ENCODE peak calls at places on chromosomes 12 and 14, in four cellular contexts. One of them, this sample, is unnamed.

GRCh38 chr14:91873476-91874265 is 6.3 kb upstream of the TC2N start:
- DNase-seq in neural crest cell: no peak
- DNase-seq in lower leg skin: no peak
- DNase-seq in Calu3: peak; percentile 48
- DNase-seq in this sample: no peak

GRCh38 chr14:32565256-32565655 is 236.2 kb downstream of the AKAP6 start:
- DNase-seq in neural crest cell: no peak
- DNase-seq in lower leg skin: no peak
- DNase-seq in Calu3: no peak
- DNase-seq in this sample: no peak

GRCh38 chr12:4301932-4302501 is 19.0 kb upstream of the TIGAR start:
- DNase-seq in Calu3: no peak
- DNase-seq in neural crest cell: no peak
- DNase-seq in lower leg skin: no peak
- DNase-seq in this sample: no peak

GRCh38 chr14:61461808-61462275 is 140.5 kb downstream of the PRKCH start:
- DNase-seq in lower leg skin: no peak
- DNase-seq in Calu3: peak; percentile 50
- DNase-seq in neural crest cell: peak; percentile 57
- DNase-seq in this sample: no peak

GRCh38 chr12:53324779-53325538 is 3.5 kb upstream of the AAAS start:
- DNase-seq in Calu3: peak; percentile 87
- DNase-seq in neural crest cell: peak; percentile 83
- DNase-seq in lower leg skin: peak; percentile 98
- DNase-seq in this sample: no peak

GRCh38 chr14:75783602-75784313 is 122.7 kb downstream of the TTLL5 start:
- DNase-seq in lower leg skin: no peak
- DNase-seq in neural crest cell: no peak
- DNase-seq in Calu3: no peak
- DNase-seq in this sample: no peak

GRCh38 chr14:85241022-85241880 is 288.7 kb upstream of the FLRT2 start:
- DNase-seq in Calu3: no peak
- DNase-seq in lower leg skin: no peak
- DNase-seq in neural crest cell: no peak
- DNase-seq in this sample: no peak

GRCh38 chr14:87899228-87899627 is 93.8 kb downstream of the GALC start:
- DNase-seq in Calu3: no peak
- DNase-seq in lower leg skin: no peak
- DNase-seq in neural crest cell: no peak
- DNase-seq in this sample: no peak

GRCh38 chr14:61589691-61590521 is 105.4 kb upstream of the HIF1A start:
- DNase-seq in neural crest cell: no peak
- DNase-seq in Calu3: no peak
- DNase-seq in lower leg skin: no peak
- DNase-seq in this sample: no peak

GRCh38 chr14:93032301-93032929 is 83.3 kb downstream of the ITPK1 start:
- DNase-seq in neural crest cell: no peak
- DNase-seq in Calu3: peak; percentile 54
- DNase-seq in lower leg skin: no peak
- DNase-seq in this sample: no peak

GRCh38 chr12:1006255-1006654 is 15.2 kb downstream of the ERC1 start:
- DNase-seq in neural crest cell: no peak
- DNase-seq in lower leg skin: no peak
- DNase-seq in Calu3: no peak
- DNase-seq in this sample: no peak

GRCh38 chr12:86193931-86194330 is 62.3 kb downstream of the MGAT4C start:
- DNase-seq in lower leg skin: no peak
- DNase-seq in neural crest cell: no peak
- DNase-seq in Calu3: no peak
- DNase-seq in this sample: no peak

GRCh38 chr12:26936559-26937442 is 980 bp downstream of the INTS13 start:
- DNase-seq in Calu3: no peak
- DNase-seq in lower leg skin: no peak
- DNase-seq in neural crest cell: no peak
- DNase-seq in this sample: no peak

DNA sequence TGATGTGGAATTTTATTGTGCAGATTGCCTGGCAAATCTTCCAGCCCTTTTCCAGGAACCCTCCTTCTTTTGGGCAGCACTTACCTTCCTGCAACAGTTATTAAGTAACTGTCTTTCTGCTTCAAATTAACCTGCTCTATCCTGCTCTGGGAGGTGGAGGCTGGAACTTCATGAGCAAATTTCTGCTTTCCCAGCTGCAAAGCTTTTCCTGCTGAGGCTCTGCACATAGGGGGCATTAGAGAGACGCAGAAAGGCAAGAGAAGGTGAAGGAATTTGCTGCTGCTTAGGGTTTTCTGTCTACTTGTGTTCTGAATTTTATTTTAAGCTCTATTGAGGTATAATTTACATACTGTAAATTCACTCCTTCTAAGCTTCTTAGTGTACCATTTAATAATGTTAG is 259.2 kb downstream of the PCNX1 start:
- DNase-seq in neural crest cell: no peak
- DNase-seq in Calu3: no peak
- DNase-seq in lower leg skin: no peak
- DNase-seq in this sample: no peak
- TF ChIP-seq CTCF in neural crest cell: peak; percentile 50
- TF ChIP-seq CTCF in Calu3: no peak
- TF ChIP-seq CTCF in lower leg skin: no peak
- TF ChIP-seq CTCF in this sample: peak; percentile 78

GRCh38 chr12:116140559-116140958 is 136.9 kb downstream of the MED13L start:
- DNase-seq in lower leg skin: no peak
- DNase-seq in Calu3: no peak
- DNase-seq in neural crest cell: no peak
- DNase-seq in this sample: no peak

GRCh38 chr12:116141833-116142162 is 135.7 kb downstream of the MED13L start:
- DNase-seq in Calu3: no peak
- DNase-seq in neural crest cell: no peak
- DNase-seq in lower leg skin: no peak
- DNase-seq in this sample: no peak

GRCh38 chr12:116138781-116139180 is 138.7 kb downstream of the MED13L start:
- DNase-seq in Calu3: no peak
- DNase-seq in neural crest cell: no peak
- DNase-seq in lower leg skin: no peak
- DNase-seq in this sample: no peak

GRCh38 chr12:116142936-116143882 is 134.3 kb downstream of the MED13L start:
- DNase-seq in lower leg skin: no peak
- DNase-seq in neural crest cell: no peak
- DNase-seq in Calu3: no peak
- DNase-seq in this sample: no peak

GRCh38 chr12:116141110-116141832 is 136.2 kb downstream of the MED13L start:
- DNase-seq in Calu3: no peak
- DNase-seq in lower leg skin: no peak
- DNase-seq in neural crest cell: no peak
- DNase-seq in this sample: no peak
- TF ChIP-seq CTCF in Calu3: no peak
- TF ChIP-seq CTCF in lower leg skin: no peak
- TF ChIP-seq CTCF in neural crest cell: no peak
- TF ChIP-seq CTCF in this sample: peak; percentile 79

GRCh38 chr12:124898200-124898950 is 16.1 kb downstream of the UBC start:
- DNase-seq in neural crest cell: no peak
- DNase-seq in Calu3: peak; percentile 82
- DNase-seq in lower leg skin: no peak
- DNase-seq in this sample: no peak
- TF ChIP-seq CTCF in neural crest cell: peak; percentile 41
- TF ChIP-seq CTCF in Calu3: peak; percentile 74
- TF ChIP-seq CTCF in lower leg skin: no peak
- TF ChIP-seq CTCF in this sample: peak; percentile 69

DNA sequence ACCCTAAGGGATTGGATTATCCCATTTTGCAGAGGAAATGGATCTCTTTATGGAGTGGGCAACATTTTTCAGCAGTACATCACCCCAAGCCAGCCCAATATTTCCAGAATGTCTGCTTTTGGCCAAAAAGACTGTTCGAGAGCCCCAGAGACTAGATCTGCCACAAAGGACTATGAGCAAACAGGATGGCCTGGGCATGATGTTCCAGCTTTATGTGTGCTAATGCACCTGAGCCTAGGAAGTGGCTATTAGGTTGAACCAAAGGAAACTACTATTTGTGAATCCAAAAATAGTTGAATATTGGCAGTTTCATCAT is 14.8 kb upstream of the PNMA1 start:
- DNase-seq in neural crest cell: no peak
- DNase-seq in lower leg skin: no peak
- DNase-seq in Calu3: no peak
- DNase-seq in this sample: no peak
- TF ChIP-seq CTCF in neural crest cell: no peak
- TF ChIP-seq CTCF in lower leg skin: no peak
- TF ChIP-seq CTCF in Calu3: no peak
- TF ChIP-seq CTCF in this sample: peak; percentile 27

DNA sequence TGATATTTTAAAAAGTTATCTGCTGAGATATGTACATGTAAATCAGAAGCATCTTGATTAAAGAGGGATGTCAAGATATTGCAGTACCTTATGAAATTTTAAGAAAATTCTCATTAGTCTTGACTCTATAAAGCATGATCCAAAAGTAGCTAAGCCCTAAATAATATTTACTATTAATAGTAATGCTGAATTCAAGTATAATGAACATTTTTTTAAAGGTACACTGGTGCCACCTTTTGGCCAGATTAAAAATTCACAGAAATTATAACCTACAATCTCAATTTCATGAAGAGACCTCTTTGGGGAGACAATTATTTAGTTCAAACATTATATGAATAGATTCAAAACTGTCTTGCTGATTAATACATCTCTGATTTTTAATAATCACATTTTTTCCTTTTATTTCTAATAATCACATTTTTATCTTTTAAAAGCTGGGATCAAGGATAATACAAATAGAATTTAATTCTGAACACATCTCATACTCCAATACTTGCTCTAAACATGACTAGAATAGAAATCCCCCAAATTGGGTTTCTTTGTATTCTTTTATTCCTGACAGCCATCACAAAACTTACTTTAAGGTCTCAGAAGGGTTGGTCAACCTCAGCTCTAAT is 13.4 kb downstream of the AKAP5 start:
- DNase-seq in Calu3: peak; percentile 9
- DNase-seq in neural crest cell: no peak
- DNase-seq in lower leg skin: no peak
- DNase-seq in this sample: no peak
- TF ChIP-seq CTCF in Calu3: peak; percentile 17
- TF ChIP-seq CTCF in neural crest cell: peak; percentile 67
- TF ChIP-seq CTCF in lower leg skin: no peak
- TF ChIP-seq CTCF in this sample: peak; percentile 87

GRCh38 chr12:49018282-49019119 is at the start of gene PRKAG1:
- DNase-seq in Calu3: peak; percentile 92
- DNase-seq in lower leg skin: peak; percentile 99
- DNase-seq in neural crest cell: peak; percentile 89
- DNase-seq in this sample: peak; percentile 98

GRCh38 chr12:49013403-49013802 is 5.2 kb downstream of the PRKAG1 start:
- DNase-seq in neural crest cell: no peak
- DNase-seq in lower leg skin: no peak
- DNase-seq in Calu3: no peak
- DNase-seq in this sample: no peak

GRCh38 chr12:49012739-49013138 is 5.8 kb downstream of the PRKAG1 start:
- DNase-seq in lower leg skin: no peak
- DNase-seq in neural crest cell: no peak
- DNase-seq in Calu3: no peak
- DNase-seq in this sample: no peak

GRCh38 chr12:49017764-49018281 is 753 bp downstream of the PRKAG1 start:
- DNase-seq in lower leg skin: peak; percentile 89
- DNase-seq in neural crest cell: no peak
- DNase-seq in Calu3: peak; percentile 10
- DNase-seq in this sample: no peak

GRCh38 chr12:49014547-49014946 is 4.0 kb downstream of the PRKAG1 start:
- DNase-seq in neural crest cell: no peak
- DNase-seq in lower leg skin: no peak
- DNase-seq in Calu3: no peak
- DNase-seq in this sample: no peak
- TF ChIP-seq CTCF in neural crest cell: no peak
- TF ChIP-seq CTCF in lower leg skin: no peak
- TF ChIP-seq CTCF in Calu3: no peak
- TF ChIP-seq CTCF in this sample: peak; percentile 66

GRCh38 chr12:23132357-23132756 is 507.4 kb downstream of the ETNK1 start:
- DNase-seq in Calu3: no peak
- DNase-seq in lower leg skin: no peak
- DNase-seq in neural crest cell: no peak
- DNase-seq in this sample: no peak

GRCh38 chr12:23127701-23128100 is 502.7 kb downstream of the ETNK1 start:
- DNase-seq in neural crest cell: no peak
- DNase-seq in lower leg skin: no peak
- DNase-seq in Calu3: no peak
- DNase-seq in this sample: no peak

GRCh38 chr12:23128462-23128861 is 503.5 kb downstream of the ETNK1 start:
- DNase-seq in neural crest cell: no peak
- DNase-seq in Calu3: no peak
- DNase-seq in lower leg skin: no peak
- DNase-seq in this sample: no peak

DNA sequence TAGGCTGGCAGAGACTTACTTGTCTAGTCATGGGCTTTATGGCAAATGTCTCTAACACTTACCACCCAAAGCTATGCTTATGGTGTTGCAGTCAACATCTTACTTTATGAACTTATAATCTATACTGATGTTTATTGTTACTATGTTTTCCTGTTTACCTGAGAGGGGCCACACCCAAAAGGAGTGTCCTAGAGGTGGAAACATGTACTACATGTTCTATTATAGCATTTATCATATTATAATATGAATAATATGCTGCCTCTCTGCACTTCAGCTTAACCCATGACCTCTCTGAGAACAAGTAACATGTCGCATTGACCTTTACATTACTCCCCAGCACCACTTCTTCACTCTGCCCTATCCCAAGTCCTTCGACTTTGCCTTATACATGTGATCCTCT is 501.8 kb downstream of the ETNK1 start:
- DNase-seq in lower leg skin: no peak
- DNase-seq in neural crest cell: no peak
- DNase-seq in Calu3: no peak
- DNase-seq in this sample: no peak
- TF ChIP-seq CTCF in lower leg skin: no peak
- TF ChIP-seq CTCF in neural crest cell: peak; percentile 44
- TF ChIP-seq CTCF in Calu3: no peak
- TF ChIP-seq CTCF in this sample: no peak

DNA sequence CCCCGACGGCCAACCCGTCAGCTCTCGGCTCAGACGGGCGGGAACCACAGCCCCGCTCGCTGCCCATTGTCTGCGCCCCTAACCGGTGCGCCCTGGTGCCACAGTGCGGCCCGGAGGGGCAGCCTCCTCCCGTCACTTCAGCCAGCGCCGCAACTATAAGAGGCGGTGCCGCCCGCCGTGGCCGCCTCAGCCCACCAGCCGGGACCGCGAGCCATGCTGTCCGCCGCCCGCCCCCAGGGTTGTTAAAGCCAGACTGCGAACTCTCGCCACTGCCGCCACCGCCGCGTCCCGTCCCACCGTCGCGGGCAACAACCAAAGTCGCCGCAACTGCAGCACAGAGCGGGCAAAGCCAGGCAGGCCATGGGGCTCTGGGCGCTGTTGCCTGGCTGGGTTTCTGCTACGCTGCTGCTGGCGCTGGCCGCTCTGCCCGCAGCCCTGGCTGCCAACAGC is at the start of gene WNT1:
- DNase-seq in lower leg skin: no peak
- DNase-seq in neural crest cell: no peak
- DNase-seq in Calu3: no peak
- DNase-seq in this sample: no peak
- TF ChIP-seq CTCF in lower leg skin: no peak
- TF ChIP-seq CTCF in neural crest cell: peak; percentile 56
- TF ChIP-seq CTCF in Calu3: no peak
- TF ChIP-seq CTCF in this sample: peak; percentile 72

GRCh38 chr12:92745874-92746553 is 43.2 kb downstream of the PLEKHG7 start:
- DNase-seq in Calu3: peak; percentile 39
- DNase-seq in neural crest cell: no peak
- DNase-seq in lower leg skin: peak; percentile 93
- DNase-seq in this sample: no peak
- TF ChIP-seq CTCF in Calu3: no peak
- TF ChIP-seq CTCF in neural crest cell: no peak
- TF ChIP-seq CTCF in lower leg skin: no peak
- TF ChIP-seq CTCF in this sample: peak; percentile 9

This sample was measured in chondrocyte.